ENCODE peak calls at places on chromosomes 13 and 19, in five cellular contexts. X is thoracic aorta; Y is MM.1S; R is CD8-positive, alpha-beta T cell; A is lower lobe of right lung. H is an unnamed sample.

GRCh38 chr13:32537580-32538233 is 888 bp downstream of the N4BP2L2 start:
- DNase-seq in X (no peak), Y (no peak), R (peak), A (peak), H (peak)

GRCh38 chr19:33845498-33845897 is 48.8 kb downstream of the KCTD15 start:
- DNase-seq in X (no peak), Y (no peak), R (no peak), A (no peak), H (no peak)

GRCh38 chr13:79477968-79478367 is 3.0 kb upstream of the NDFIP2 start:
- DNase-seq in X (no peak), Y (no peak), R (no peak), A (no peak), H (peak)

GRCh38 chr19:10238172-10238783 is 7.1 kb upstream of the S1PR2 start:
- DNase-seq in X (no peak), Y (no peak), R (no peak), A (peak), H (no peak)

GRCh38 chr19:1650627-1651009 is 1.8 kb downstream of the TCF3 start:
- DNase-seq in X (no peak), Y (peak), R (peak), A (no peak), H (no peak)

GRCh38 chr13:33611016-33611805 is 206.7 kb upstream of the RFC3 start:
- DNase-seq in X (peak), Y (no peak), R (no peak), A (no peak), H (peak)

GRCh38 chr13:21739771-21740170 is 68.9 kb downstream of the FGF9 start:
- DNase-seq in X (no peak), Y (no peak), R (no peak), A (no peak), H (no peak)

GRCh38 chr19:30864460-30865215 is 484.6 kb downstream of the TSHZ3 start:
- DNase-seq in X (no peak), Y (no peak), R (no peak), A (peak), H (no peak)

GRCh38 chr13:98892077-98892476 is 85.8 kb downstream of the DOCK9 start:
- DNase-seq in X (no peak), Y (no peak), R (no peak), A (no peak), H (no peak)

GRCh38 chr13:19083340-19083739 is 98.3 kb downstream of the TUBA3C start:
- DNase-seq in X (no peak), Y (no peak), R (no peak), A (no peak), H (no peak)

GRCh38 chr19:31054430-31054829 is 294.8 kb downstream of the TSHZ3 start:
- DNase-seq in X (no peak), Y (no peak), R (peak), A (no peak), H (no peak)

GRCh38 chr13:98451676-98452105 is 125.2 kb downstream of the STK24 start:
- DNase-seq in X (peak), Y (no peak), R (no peak), A (no peak), H (no peak)

GRCh38 chr19:43429395-43429794 is 14.7 kb downstream of the TEX101 start:
- DNase-seq in X (no peak), Y (no peak), R (no peak), A (no peak), H (no peak)

GRCh38 chr19:10283301-10283733 is 3.4 kb upstream of the ICAM4 start:
- DNase-seq in X (no peak), Y (no peak), R (no peak), A (peak), H (no peak)

GRCh38 chr19:30908262-30908771 is 440.9 kb downstream of the TSHZ3 start:
- DNase-seq in X (no peak), Y (no peak), R (no peak), A (no peak), H (no peak)

GRCh38 chr19:15780595-15781418 is 6.7 kb upstream of the OR10H5 start:
- DNase-seq in X (no peak), Y (no peak), R (no peak), A (no peak), H (no peak)

GRCh38 chr19:51001495-51001894 is at the start of gene KLK8:
- DNase-seq in X (no peak), Y (no peak), R (no peak), A (no peak), H (no peak)

GRCh38 chr19:29467824-29468401 is 57.9 kb upstream of the VSTM2B start:
- DNase-seq in X (no peak), Y (peak), R (peak), A (no peak), H (no peak)

GRCh38 chr19:46371371-46371901 is 24.5 kb downstream of the PPP5C start:
- DNase-seq in X (no peak), Y (no peak), R (no peak), A (no peak), H (no peak)

GRCh38 chr19:1399079-1399478 is 2.3 kb downstream of the GAMT start:
- DNase-seq in X (no peak), Y (no peak), R (no peak), A (no peak), H (no peak)

GRCh38 chr19:7410946-7411345 is 62.2 kb downstream of the ARHGEF18 start:
- DNase-seq in X (no peak), Y (peak), R (no peak), A (no peak), H (no peak)

GRCh38 chr19:49056101-49056901 is 1.2 kb downstream of the CGB7 start:
- DNase-seq in X (no peak), Y (peak), R (peak), A (peak), H (peak)

GRCh38 chr13:101915333-101915732 is 462.9 kb downstream of the ITGBL1 start:
- DNase-seq in X (no peak), Y (no peak), R (no peak), A (no peak), H (no peak)

GRCh38 chr13:68275758-68276157 is 1045.6 kb upstream of the PCDH9 start:
- DNase-seq in X (no peak), Y (no peak), R (no peak), A (no peak), H (no peak)

GRCh38 chr19:11752244-11752736 is 13.5 kb upstream of the ZNF823 start:
- DNase-seq in X (no peak), Y (no peak), R (no peak), A (no peak), H (no peak)

GRCh38 chr13:72820898-72821279 is 39.0 kb downstream of the PIBF1 start:
- DNase-seq in X (no peak), Y (no peak), R (no peak), A (no peak), H (no peak)

GRCh38 chr19:20247016-20247683 is 80.1 kb downstream of the ZNF486 start:
- DNase-seq in X (no peak), Y (no peak), R (peak), A (no peak), H (no peak)

GRCh38 chr19:4208385-4209094 is 20.8 kb upstream of the EBI3 start:
- DNase-seq in X (no peak), Y (peak), R (no peak), A (no peak), H (no peak)

GRCh38 chr13:114140131-114140908 is 7.9 kb upstream of the RASA3 start:
- DNase-seq in X (no peak), Y (no peak), R (peak), A (no peak), H (no peak)

GRCh38 chr19:51904331-51905165 is at the start of gene ZNF649:
- DNase-seq in X (peak), Y (no peak), R (peak), A (peak), H (peak)

GRCh38 chr13:34617684-34618083 is 324.4 kb upstream of the NBEA start:
- DNase-seq in X (no peak), Y (no peak), R (no peak), A (no peak), H (no peak)

GRCh38 chr13:75365724-75366173 is 116.2 kb downstream of the TBC1D4 start:
- DNase-seq in X (no peak), Y (no peak), R (no peak), A (no peak), H (no peak)

GRCh38 chr19:49690656-49691242 is at the start of gene CPT1C:
- DNase-seq in X (no peak), Y (no peak), R (peak), A (peak), H (peak)

GRCh38 chr13:56736966-56737365 is 403.8 kb upstream of the PRR20A start:
- DNase-seq in X (no peak), Y (no peak), R (no peak), A (no peak), H (no peak)

GRCh38 chr13:99176309-99177276 is 24.1 kb upstream of the UBAC2 start:
- DNase-seq in X (no peak), Y (peak), R (peak), A (peak), H (peak)

GRCh38 chr13:68019901-68020300 is 789.8 kb upstream of the PCDH9 start:
- DNase-seq in X (no peak), Y (no peak), R (no peak), A (no peak), H (no peak)

GRCh38 chr13:32019612-32020233 is 11.9 kb upstream of the FRY start:
- DNase-seq in X (no peak), Y (peak), R (peak), A (no peak), H (no peak)

GRCh38 chr19:1217366-1217765 is 11.8 kb downstream of the STK11 start:
- DNase-seq in X (no peak), Y (no peak), R (no peak), A (no peak), H (peak)

DNA sequence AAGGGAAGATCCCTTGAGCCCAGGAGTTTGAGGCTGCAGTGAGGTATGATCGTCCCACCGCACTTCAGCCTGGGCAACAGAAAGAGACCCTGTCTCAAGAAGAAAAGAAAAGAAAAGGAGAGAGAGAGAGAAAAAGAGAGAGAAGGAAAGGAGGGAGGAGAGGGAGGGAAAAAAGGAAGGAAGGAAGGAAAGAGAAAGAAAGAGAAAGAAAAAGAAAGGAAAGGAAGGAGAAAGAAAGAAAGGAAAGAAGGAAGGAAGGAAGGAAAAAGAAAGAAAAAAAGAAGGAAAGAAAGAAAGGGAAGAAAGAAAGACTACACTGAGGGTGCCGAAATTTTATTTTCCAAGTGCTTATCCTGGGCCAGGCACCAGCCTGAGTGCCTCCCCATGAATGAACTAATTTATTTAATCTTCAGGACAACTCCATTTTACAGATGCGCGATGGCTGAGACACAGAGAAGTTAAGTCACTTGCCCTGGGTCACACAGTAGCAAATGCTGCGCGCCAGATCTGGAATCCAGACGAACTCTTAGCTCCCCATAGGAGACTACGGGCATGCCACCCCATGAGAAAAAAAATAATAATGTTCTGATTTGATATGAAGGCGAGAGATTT is 2.7 kb downstream of the CDC42EP5 start:
- DNase-seq in X (no peak), Y (no peak), R (no peak), A (no peak), H (no peak)
- H3K4me3 ChIP-seq in X (peak), Y (no peak), R (no peak), A (peak), H (no peak)

GRCh38 chr13:71290963-71291937 is 575.8 kb downstream of the DACH1 start:
- DNase-seq in X (no peak), Y (peak), R (peak), A (no peak), H (peak)

DNA sequence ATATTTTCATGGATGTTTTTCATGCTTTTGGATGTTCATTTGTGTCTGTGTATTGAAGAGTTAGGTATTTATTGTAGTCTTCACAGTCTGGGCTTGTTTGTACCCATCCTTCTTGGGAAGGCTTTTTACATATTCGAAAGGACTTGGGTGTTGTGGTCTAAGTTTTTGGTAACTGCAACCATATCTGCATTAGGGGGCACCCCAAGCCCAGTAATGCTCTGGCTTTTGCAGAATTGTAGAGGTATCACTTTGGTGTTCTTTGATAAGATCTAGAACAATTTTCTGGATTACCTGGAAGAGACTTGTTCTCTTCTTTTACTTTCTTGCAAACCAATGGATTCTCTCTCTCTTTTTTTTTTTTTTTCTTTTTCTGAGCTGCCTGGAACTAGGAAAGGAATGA is 581.3 kb downstream of the DACH1 start:
- DNase-seq in X (no peak), Y (no peak), R (no peak), A (no peak), H (no peak)
- TF ChIP-seq CTCF in X (no peak), Y (peak), R (no peak), A (peak), H (no peak)

GRCh38 chr19:35987571-35987896 is 7.5 kb upstream of the SDHAF1 start:
- DNase-seq in X (no peak), Y (no peak), R (no peak), A (no peak), H (no peak)

GRCh38 chr19:35986664-35987570 is 8.1 kb upstream of the SDHAF1 start:
- DNase-seq in X (no peak), Y (no peak), R (no peak), A (peak), H (no peak)

GRCh38 chr19:35978832-35979365 is 16.1 kb upstream of the SDHAF1 start:
- DNase-seq in X (no peak), Y (no peak), R (no peak), A (no peak), H (no peak)

GRCh38 chr19:35986111-35986510 is 8.9 kb upstream of the SDHAF1 start:
- DNase-seq in X (no peak), Y (no peak), R (no peak), A (no peak), H (no peak)

DNA sequence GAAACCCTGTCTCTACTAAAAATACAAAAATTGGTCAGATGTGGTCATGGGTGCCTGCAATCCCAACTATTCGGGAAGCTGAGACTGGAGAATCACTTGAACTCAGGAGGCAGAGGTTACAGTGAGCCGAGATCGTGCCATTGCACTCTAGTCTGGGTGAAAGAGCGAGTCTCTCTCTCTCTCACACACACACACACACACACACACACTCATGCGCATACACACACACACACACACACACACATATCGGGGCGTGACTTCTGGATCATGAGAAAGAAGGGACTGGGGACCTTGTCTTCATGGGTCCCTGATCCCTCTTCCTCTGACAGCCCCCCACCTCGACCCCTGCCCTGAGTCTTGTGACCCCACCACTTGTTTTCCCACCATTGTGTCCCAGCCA is 11.8 kb upstream of the SDHAF1 start:
- DNase-seq in X (no peak), Y (no peak), R (no peak), A (no peak), H (no peak)
- H3K4me3 ChIP-seq in X (no peak), Y (no peak), R (no peak), A (no peak), H (no peak)

GRCh38 chr13:77492982-77493381 is 42.5 kb upstream of the SCEL start:
- DNase-seq in X (no peak), Y (peak), R (no peak), A (no peak), H (no peak)
- TF ChIP-seq CTCF in X (no peak), Y (peak), R (no peak), A (peak), H (no peak)

DNA sequence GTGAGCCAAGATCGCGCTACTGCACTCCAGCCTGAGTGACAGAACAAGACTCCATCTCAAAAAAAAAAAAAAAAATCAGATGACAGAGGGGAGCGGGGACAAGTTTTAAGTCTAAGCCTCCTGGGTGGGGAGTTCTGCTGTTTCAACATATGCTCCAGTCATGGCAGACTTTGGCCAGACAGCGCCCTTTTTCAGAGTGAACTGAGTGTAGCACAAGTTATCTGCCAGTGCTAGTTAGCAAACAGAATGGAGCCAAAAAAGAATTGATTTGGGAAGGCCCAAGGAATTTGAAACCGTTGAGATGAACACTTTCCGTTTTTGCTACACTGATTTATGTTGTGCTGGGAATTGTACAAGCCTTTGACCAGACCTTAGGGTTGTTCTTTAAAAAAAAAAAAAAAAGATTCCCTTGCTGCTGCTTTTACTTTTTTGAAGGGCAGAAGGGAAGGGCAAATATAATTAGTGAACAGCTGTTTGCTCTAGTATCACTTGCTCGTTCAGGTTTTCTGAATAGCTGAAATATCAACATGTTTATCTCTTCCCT is 5.7 kb downstream of the ACTN4 start:
- DNase-seq in X (no peak), Y (no peak), R (no peak), A (no peak), H (peak)
- H3K4me3 ChIP-seq in X (peak), Y (no peak), R (no peak), A (no peak), H (peak)

GRCh38 chr13:43802511-43802910 is 15.7 kb upstream of the ENOX1 start:
- DNase-seq in X (no peak), Y (no peak), R (no peak), A (no peak), H (no peak)

GRCh38 chr13:43805071-43805468 is 18.3 kb upstream of the ENOX1 start:
- DNase-seq in X (no peak), Y (no peak), R (no peak), A (no peak), H (no peak)

GRCh38 chr13:43805681-43806128 is 18.9 kb upstream of the ENOX1 start:
- DNase-seq in X (no peak), Y (no peak), R (no peak), A (no peak), H (no peak)

GRCh38 chr13:43800828-43801227 is 14.1 kb upstream of the ENOX1 start:
- DNase-seq in X (no peak), Y (no peak), R (no peak), A (no peak), H (no peak)

DNA sequence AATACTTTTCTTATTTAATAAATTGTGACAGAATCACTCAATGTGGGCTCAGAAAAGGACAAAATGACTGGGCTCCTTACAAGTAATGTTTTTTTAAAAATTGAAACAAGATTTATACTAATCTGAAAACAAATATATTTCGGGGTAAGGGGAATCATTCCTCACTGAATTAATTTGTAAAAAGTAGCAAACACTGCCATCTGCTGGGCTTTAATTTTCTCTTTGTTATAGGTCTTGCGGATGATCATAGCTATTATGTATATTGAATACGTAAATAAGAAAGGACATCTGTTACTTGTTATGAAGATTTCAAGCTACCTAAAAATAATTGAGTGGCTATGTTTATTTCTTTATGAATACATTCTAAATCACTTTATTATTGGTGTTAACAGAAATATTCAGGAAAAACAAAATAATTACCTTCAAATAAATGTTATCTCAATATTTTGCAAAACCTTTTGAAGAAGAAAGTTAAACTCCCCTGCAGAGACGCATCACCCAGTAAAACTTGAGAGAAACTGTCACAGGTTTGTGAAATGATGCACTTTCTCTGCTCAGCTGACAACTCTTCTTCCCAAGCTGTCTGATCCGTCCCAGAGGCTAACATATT is 17.8 kb upstream of the ENOX1 start:
- DNase-seq in X (no peak), Y (peak), R (no peak), A (no peak), H (no peak)
- TF ChIP-seq CTCF in X (peak), Y (peak), R (peak), A (peak), H (peak)

GRCh38 chr19:17242431-17243208 is 3.1 kb downstream of the NR2F6 start:
- DNase-seq in X (no peak), Y (no peak), R (no peak), A (no peak), H (no peak)

GRCh38 chr19:17243854-17244617 is 1.7 kb downstream of the NR2F6 start:
- DNase-seq in X (no peak), Y (no peak), R (no peak), A (peak), H (no peak)

GRCh38 chr19:17244618-17245534 is 843 bp downstream of the NR2F6 start:
- DNase-seq in X (no peak), Y (no peak), R (no peak), A (peak), H (no peak)

GRCh38 chr19:17245535-17245984 is at the start of gene NR2F6:
- DNase-seq in X (no peak), Y (no peak), R (no peak), A (no peak), H (no peak)

GRCh38 chr19:17243340-17243853 is 2.3 kb downstream of the NR2F6 start:
- DNase-seq in X (no peak), Y (no peak), R (no peak), A (no peak), H (no peak)
- H3K4me3 ChIP-seq in X (peak), Y (no peak), R (no peak), A (peak), H (peak)

H was measured in gastrocnemius medialis.